ENCODE peak calls at places on chromosomes 7 and 10, in six cellular contexts. D is sigmoid colon, L is GM23338, W is transverse colon, M is HCT116, I is endothelial cell of umbilical vein. H is an unnamed sample.

GRCh38 chr7:130758429-130759056 is 24.5 kb upstream of the KLF14 start:
- DNase-seq in D (no peak), L (peak), W (no peak), M (peak), I (peak), H (no peak)

GRCh38 chr10:34252111-34252510 is 563.0 kb downstream of the PARD3 start:
- DNase-seq in D (no peak), L (peak), W (no peak), M (peak), I (no peak), H (no peak)

GRCh38 chr10:48740023-48740707 is 55.5 kb downstream of the WDFY4 start:
- DNase-seq in D (no peak), L (no peak), W (no peak), M (no peak), I (no peak), H (no peak)

GRCh38 chr7:70446448-70447143 is 685.3 kb upstream of the GALNT17 start:
- DNase-seq in D (no peak), L (no peak), W (no peak), M (no peak), I (no peak), H (no peak)

GRCh38 chr7:94274828-94275227 is 119.9 kb upstream of the COL1A2 start:
- DNase-seq in D (no peak), L (no peak), W (no peak), M (no peak), I (no peak), H (no peak)

GRCh38 chr10:97687785-97688781 is 1.0 kb upstream of the AVPI1 start:
- DNase-seq in D (peak), L (peak), W (no peak), M (no peak), I (peak), H (no peak)

GRCh38 chr10:73814896-73815718 is 3.7 kb upstream of the NDST2 start:
- DNase-seq in D (no peak), L (peak), W (no peak), M (peak), I (no peak), H (no peak)

GRCh38 chr7:138981332-138982203 is at the start of gene KIAA1549:
- DNase-seq in D (peak), L (peak), W (peak), M (peak), I (peak), H (peak)

GRCh38 chr7:13988011-13988410 is 1.5 kb downstream of the ETV1 start:
- DNase-seq in D (no peak), L (no peak), W (no peak), M (no peak), I (peak), H (no peak)

GRCh38 chr7:22357311-22358175 is 589 bp upstream of the RAPGEF5 start:
- DNase-seq in D (no peak), L (peak), W (peak), M (peak), I (peak), H (no peak)

GRCh38 chr7:2387897-2388636 is 15.3 kb upstream of the CHST12 start:
- DNase-seq in D (no peak), L (no peak), W (no peak), M (no peak), I (peak), H (no peak)

GRCh38 chr10:5033061-5033770 is 29.6 kb upstream of the AKR1C2 start:
- DNase-seq in D (no peak), L (no peak), W (no peak), M (no peak), I (no peak), H (no peak)

GRCh38 chr7:139591550-139592195 is 68.2 kb downstream of the CLEC2L start:
- DNase-seq in D (no peak), L (no peak), W (no peak), M (no peak), I (no peak), H (no peak)

GRCh38 chr7:33926535-33926934 is 21.2 kb downstream of the BMPER start:
- DNase-seq in D (no peak), L (no peak), W (no peak), M (no peak), I (no peak), H (no peak)

GRCh38 chr7:6453737-6454136 is 6.0 kb upstream of the DAGLB start:
- DNase-seq in D (peak), L (no peak), W (no peak), M (peak), I (no peak), H (no peak)

GRCh38 chr7:149821191-149822148 is 16.7 kb upstream of the ZNF862 start:
- DNase-seq in D (no peak), L (no peak), W (peak), M (no peak), I (no peak), H (no peak)

GRCh38 chr7:44547536-44548221 is 6.5 kb upstream of the NPC1L1 start:
- DNase-seq in D (no peak), L (no peak), W (no peak), M (no peak), I (peak), H (no peak)

GRCh38 chr10:33187427-33187999 is 147.0 kb downstream of the NRP1 start:
- DNase-seq in D (no peak), L (peak), W (no peak), M (no peak), I (no peak), H (no peak)

GRCh38 chr7:27247452-27248426 is 5.1 kb downstream of the EVX1 start:
- DNase-seq in D (no peak), L (no peak), W (no peak), M (no peak), I (no peak), H (no peak)

GRCh38 chr10:38027992-38028391 is 17.5 kb downstream of the ZNF33A start:
- DNase-seq in D (no peak), L (no peak), W (no peak), M (peak), I (no peak), H (no peak)

GRCh38 chr7:54827719-54828118 is 68.7 kb upstream of the SEC61G start:
- DNase-seq in D (no peak), L (no peak), W (no peak), M (no peak), I (no peak), H (no peak)

GRCh38 chr10:110828525-110828924 is 43.2 kb upstream of the PDCD4 start:
- DNase-seq in D (no peak), L (no peak), W (no peak), M (no peak), I (no peak), H (no peak)

GRCh38 chr10:83012866-83013265 is 1126.4 kb upstream of the GHITM start:
- DNase-seq in D (no peak), L (no peak), W (no peak), M (no peak), I (no peak), H (no peak)

GRCh38 chr10:70970830-70971229 is 82.5 kb upstream of the PCBD1 start:
- DNase-seq in D (no peak), L (peak), W (no peak), M (no peak), I (no peak), H (no peak)

GRCh38 chr7:71752171-71752935 is 620.4 kb downstream of the GALNT17 start:
- DNase-seq in D (no peak), L (peak), W (peak), M (no peak), I (no peak), H (no peak)

GRCh38 chr7:38655833-38656774 is 24.9 kb upstream of the AMPH start:
- DNase-seq in D (no peak), L (no peak), W (no peak), M (no peak), I (no peak), H (no peak)

GRCh38 chr10:3754727-3755439 is 30.1 kb downstream of the KLF6 start:
- DNase-seq in D (no peak), L (no peak), W (no peak), M (peak), I (peak), H (no peak)

GRCh38 chr7:134293029-134293740 is 23.5 kb downstream of the SLC35B4 start:
- DNase-seq in D (peak), L (no peak), W (peak), M (no peak), I (no peak), H (no peak)

GRCh38 chr10:75408512-75408881 is 6.9 kb upstream of the ZNF503 start:
- DNase-seq in D (no peak), L (no peak), W (no peak), M (no peak), I (no peak), H (no peak)

GRCh38 chr10:75407296-75407715 is 5.7 kb upstream of the ZNF503 start:
- DNase-seq in D (no peak), L (peak), W (no peak), M (no peak), I (no peak), H (no peak)

GRCh38 chr10:75410135-75410787 is 8.7 kb upstream of the ZNF503 start:
- DNase-seq in D (no peak), L (peak), W (no peak), M (no peak), I (no peak), H (no peak)

GRCh38 chr10:75407716-75408511 is 6.3 kb upstream of the ZNF503 start:
- DNase-seq in D (no peak), L (peak), W (peak), M (no peak), I (no peak), H (no peak)

DNA sequence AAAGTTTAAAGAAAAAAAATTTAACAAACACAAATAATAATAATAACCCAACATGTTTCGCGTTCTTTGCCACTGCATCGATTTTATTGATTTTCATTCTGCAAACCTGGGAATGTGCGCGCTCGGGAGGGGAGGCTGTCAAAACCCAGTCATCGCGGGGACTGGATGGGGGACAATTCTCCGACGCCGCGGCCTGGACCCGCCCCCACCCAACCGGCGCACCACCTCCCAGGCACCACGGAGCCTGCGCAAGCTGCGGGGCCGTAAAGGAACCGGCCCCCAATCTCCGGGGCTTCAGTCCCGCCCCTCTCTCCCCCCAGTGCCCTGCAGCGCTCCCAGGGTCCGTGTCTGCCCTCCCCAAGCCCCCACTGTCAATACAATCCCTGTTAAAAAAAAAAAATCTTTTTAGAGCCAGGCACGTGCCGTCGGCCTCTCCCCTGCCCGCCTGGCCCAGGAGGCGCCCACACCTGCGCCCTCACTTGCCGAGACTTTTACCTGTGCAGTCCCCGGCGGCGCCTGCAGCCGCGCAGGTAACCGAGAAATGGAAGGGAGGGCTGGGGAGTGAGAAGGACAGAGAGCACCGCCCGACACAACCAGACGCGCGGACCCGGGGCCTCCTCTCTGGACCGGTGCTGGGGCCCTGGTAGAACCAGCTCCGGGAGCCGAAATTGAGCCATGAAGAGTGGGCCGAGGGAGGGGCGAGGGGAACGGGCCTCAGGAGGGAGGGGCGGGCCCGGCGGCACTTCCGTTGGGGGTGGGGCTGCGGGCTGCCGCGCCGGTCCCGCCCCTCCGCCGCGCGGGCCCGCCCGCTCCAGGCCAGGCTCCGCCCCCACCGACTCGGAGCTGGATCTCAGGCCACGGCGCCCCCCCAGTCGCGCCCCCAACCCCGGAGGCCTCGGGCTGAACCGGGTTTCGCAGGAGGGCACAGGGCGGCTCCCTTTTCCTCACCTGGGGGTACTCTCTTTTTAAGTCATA is 7.6 kb upstream of the ZNF503 start:
- DNase-seq in D (peak), L (peak), W (peak), M (no peak), I (no peak), H (no peak)
- TF ChIP-seq POLR2AphosphoS5 in D (peak), L (no peak), W (peak), M (peak), I (no peak), H (no peak)

GRCh38 chr10:99944860-99945259 is 64.9 kb downstream of the DNMBP start:
- DNase-seq in D (no peak), L (no peak), W (no peak), M (no peak), I (no peak), H (no peak)
- H3K27ac ChIP-seq in D (no peak), L (no peak), W (no peak), M (no peak), I (peak), H (no peak)

GRCh38 chr10:101441539-101442455 is 87.8 kb downstream of the BTRC start:
- DNase-seq in D (no peak), L (peak), W (no peak), M (peak), I (peak), H (no peak)
- TF ChIP-seq POLR2AphosphoS5 in D (no peak), L (no peak), W (no peak), M (no peak), I (no peak), H (no peak)

GRCh38 chr10:35379226-35380137 is 43.2 kb downstream of the CCNY start:
- DNase-seq in D (no peak), L (peak), W (no peak), M (no peak), I (peak), H (no peak)

GRCh38 chr10:35377050-35377723 is 40.9 kb downstream of the CCNY start:
- DNase-seq in D (no peak), L (no peak), W (no peak), M (no peak), I (no peak), H (no peak)

GRCh38 chr10:35375091-35375765 is 38.9 kb downstream of the CCNY start:
- DNase-seq in D (no peak), L (no peak), W (no peak), M (no peak), I (no peak), H (no peak)

GRCh38 chr10:35382096-35382495 is 45.8 kb downstream of the CCNY start:
- DNase-seq in D (no peak), L (no peak), W (no peak), M (no peak), I (no peak), H (no peak)

GRCh38 chr10:35378547-35379210 is 42.4 kb downstream of the CCNY start:
- DNase-seq in D (no peak), L (no peak), W (no peak), M (no peak), I (peak), H (no peak)
- H3K27ac ChIP-seq in D (peak), L (no peak), W (peak), M (no peak), I (peak), H (peak)

GRCh38 chr7:35624299-35625186 is 70.4 kb downstream of the HERPUD2 start:
- DNase-seq in D (no peak), L (peak), W (no peak), M (peak), I (peak), H (no peak)
- TF ChIP-seq POLR2AphosphoS5 in D (no peak), L (no peak), W (no peak), M (no peak), I (no peak), H (no peak)

DNA sequence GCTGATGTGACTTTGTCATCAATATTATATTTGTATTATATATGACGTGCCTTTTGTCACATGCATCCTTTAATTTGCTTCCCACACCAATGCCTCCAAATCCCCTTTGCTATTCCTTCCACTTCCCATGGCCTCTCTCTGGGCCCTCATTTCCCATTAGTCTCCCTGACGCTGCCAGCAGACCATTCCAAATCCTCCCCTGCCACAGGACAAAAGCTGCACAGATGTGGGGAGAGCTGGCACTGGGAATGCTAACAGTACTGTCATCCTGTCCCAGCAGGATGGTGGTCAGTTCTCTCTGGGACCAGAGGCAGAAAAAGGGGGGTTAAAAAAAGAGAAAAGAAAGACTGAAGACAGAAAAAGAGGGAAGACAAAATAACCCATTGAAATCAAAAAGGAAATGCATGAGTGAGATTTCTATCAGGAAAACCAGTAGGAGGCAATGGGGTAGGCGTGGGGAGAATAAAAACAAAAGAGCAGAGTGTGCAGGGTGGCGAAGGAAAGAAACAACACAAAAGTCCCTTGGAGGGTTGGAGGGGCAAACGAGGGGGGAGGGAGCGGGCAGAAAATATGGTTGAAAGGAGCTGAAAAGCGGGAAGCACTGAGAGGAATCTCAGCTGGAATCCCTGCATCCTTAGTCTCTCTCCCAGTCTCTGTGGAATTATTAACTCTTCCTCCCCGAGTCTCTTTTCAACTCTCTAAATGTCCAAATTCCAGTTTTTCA is 59.2 kb upstream of the PTN start:
- DNase-seq in D (no peak), L (peak), W (no peak), M (no peak), I (no peak), H (no peak)
- H3K27ac ChIP-seq in D (no peak), L (peak), W (no peak), M (no peak), I (no peak), H (no peak)

DNA sequence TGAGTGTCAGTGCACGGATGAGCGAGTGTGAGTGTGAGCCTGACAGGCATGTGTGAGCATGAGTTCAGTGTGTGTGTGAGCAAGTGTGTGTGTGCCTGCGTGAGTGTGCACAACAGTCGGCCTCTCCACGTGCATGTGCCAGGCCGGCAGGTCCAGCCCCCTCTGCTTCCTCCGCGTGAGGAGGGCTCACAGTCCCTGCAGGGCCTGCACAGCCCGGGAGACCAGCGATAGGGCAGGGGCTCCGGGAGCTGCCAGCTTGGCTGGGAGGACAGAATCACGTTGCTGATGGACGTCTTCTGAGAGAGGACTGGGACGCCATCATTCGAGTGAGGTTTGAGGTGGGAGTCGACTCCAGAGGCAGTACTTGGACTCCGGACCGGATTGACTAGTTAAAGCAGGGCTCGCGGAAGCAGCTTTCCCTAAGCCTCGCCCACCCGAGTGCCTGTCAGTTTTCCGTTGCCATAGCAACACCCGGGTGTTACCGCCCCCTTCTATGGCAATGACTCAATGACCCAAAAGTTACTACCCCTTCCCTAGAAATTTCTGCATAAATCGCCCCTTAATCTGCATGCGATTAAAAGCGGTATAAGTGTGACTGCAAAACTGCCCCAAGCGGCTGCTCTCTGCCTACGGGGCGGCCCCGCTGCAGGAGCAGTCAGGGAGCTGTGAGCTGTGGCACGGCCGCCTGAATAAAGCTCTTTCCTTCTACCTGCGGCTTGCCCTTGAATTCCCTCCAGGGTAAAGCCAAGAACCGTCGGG is 19.7 kb upstream of the CFAP46 start:
- DNase-seq in D (peak), L (peak), W (peak), M (no peak), I (peak), H (peak)
- TF ChIP-seq POLR2AphosphoS5 in D (no peak), L (no peak), W (no peak), M (no peak), I (no peak), H (no peak)

DNA sequence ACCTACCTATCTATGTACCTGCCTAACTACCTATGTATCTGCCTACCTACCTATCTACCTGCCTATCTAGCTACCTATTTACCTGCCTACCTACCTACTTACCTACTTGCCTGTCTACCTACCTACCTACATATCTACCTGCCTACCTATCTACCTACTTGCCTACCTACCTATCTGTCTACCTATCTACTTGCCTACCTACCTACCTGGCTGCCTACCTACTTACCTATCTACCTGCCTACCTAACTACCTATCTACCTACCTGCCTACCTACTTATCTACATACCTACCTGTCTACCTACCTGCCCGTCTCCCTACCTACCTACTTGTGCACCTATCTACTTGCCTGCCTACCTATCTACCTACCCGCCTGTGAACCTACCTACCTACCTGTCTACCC is 68.7 kb upstream of the NPTX2 start:
- DNase-seq in D (no peak), L (no peak), W (no peak), M (no peak), I (no peak), H (no peak)
- H3K27ac ChIP-seq in D (no peak), L (no peak), W (no peak), M (no peak), I (no peak), H (no peak)

H was measured in breast epithelium.